ENCODE peak calls at places on chromosomes 12 and 14, in five cellular contexts. R is breast epithelium, Y is T-helper 9 cell, Q is GM04504, W is cardiac fibroblast. E is an unnamed sample.
A peak's percentile ranks its signal among the peaks of the same experiment; 100 is the strongest.

GRCh38 chr14:88492272-88493089 is 62.3 kb downstream of the PTPN21 start:
- DNase-seq in Q (peak; percentile 44), W (peak; percentile 85), Y (peak; percentile 40), R (no peak), E (peak; percentile 65)

GRCh38 chr14:49766839-49767238 is 1.1 kb upstream of the KLHDC2 start:
- DNase-seq in Y (no peak), Q (no peak), W (no peak), R (no peak), E (no peak)

GRCh38 chr12:60501124-60501729 is 905.4 kb downstream of the SLC16A7 start:
- DNase-seq in Y (no peak), R (no peak), Q (no peak), W (peak; percentile 19), E (peak; percentile 9)

GRCh38 chr14:22434030-22434429 is 155.0 kb downstream of the DAD1 start:
- DNase-seq in W (no peak), R (no peak), Y (no peak), Q (no peak), E (no peak)

GRCh38 chr14:65792208-65792905 is 379.8 kb downstream of the FUT8 start:
- DNase-seq in Y (no peak), R (no peak), W (peak; percentile 38), Q (no peak), E (no peak)

GRCh38 chr14:37669242-37669641 is 73.8 kb downstream of the TTC6 start:
- DNase-seq in W (no peak), Y (no peak), Q (no peak), R (no peak), E (no peak)

GRCh38 chr12:92403210-92404175 is 257.8 kb upstream of the BTG1 start:
- DNase-seq in R (no peak), Q (no peak), W (no peak), Y (peak; percentile 22), E (no peak)

GRCh38 chr14:89139404-89140247 is 277.4 kb downstream of the FOXN3 start:
- DNase-seq in W (no peak), Q (no peak), Y (no peak), R (no peak), E (no peak)

GRCh38 chr12:114393569-114393968 is 12.4 kb downstream of the TBX5 start:
- DNase-seq in W (no peak), R (no peak), Y (no peak), Q (no peak), E (no peak)

GRCh38 chr12:49537709-49538601 is 875 bp upstream of the KCNH3 start:
- DNase-seq in Y (peak; percentile 17), R (no peak), Q (no peak), W (no peak), E (no peak)

GRCh38 chr12:38744056-38744455 is 161.3 kb downstream of the CPNE8 start:
- DNase-seq in Y (no peak), R (no peak), W (peak; percentile 74), Q (peak; percentile 17), E (no peak)

GRCh38 chr12:129868566-129868965 is 35.3 kb downstream of the TMEM132D start:
- DNase-seq in Q (no peak), R (no peak), Y (no peak), W (no peak), E (no peak)

GRCh38 chr12:95480230-95480629 is 6.3 kb downstream of the METAP2 start:
- DNase-seq in R (no peak), Q (no peak), Y (no peak), W (peak; percentile 47), E (no peak)

GRCh38 chr14:51039285-51039684 is 55.6 kb downstream of the TRIM9 start:
- DNase-seq in R (no peak), Q (no peak), W (no peak), Y (no peak), E (no peak)

GRCh38 chr14:51201890-51202289 is 38.2 kb upstream of the TMX1 start:
- DNase-seq in Y (no peak), R (no peak), W (no peak), Q (no peak), E (no peak)

GRCh38 chr12:107843351-107844311 is 69.1 kb downstream of the ASCL4 start:
- DNase-seq in R (no peak), Q (no peak), W (peak; percentile 3), Y (no peak), E (no peak)

GRCh38 chr12:126182619-126183236 is 1117.5 kb downstream of the AACS start:
- DNase-seq in W (peak; percentile 62), R (no peak), Y (no peak), Q (peak; percentile 30), E (peak; percentile 55)

E was measured in fibroblast of the conjunctiva.